ENCODE peak calls at places on chromosomes 13 and 19, in eight cellular contexts. I is sciatic nerve; H is NCI-H2029; K is stimulated activated CD8-positive, alpha-beta memory T cell treated with anti-CD3 and anti-CD28 coated beads, Interleukin-12 subunit alpha, Interleukin-12 subunit beta, amount 100 ng/mL, for 4 hours; L is NCI-H2081; Y is GM23338; B is esophagus muscularis mucosa; W is activated CD4-positive, alpha-beta memory T cell treated with anti-CD3 and anti-CD28 coated beads, Interleukin-2, amount 10 ng/mL, durations not matched to agents 7 days and 5 days. F is an unnamed sample.

GRCh38 chr19:38676023-38676877 is 28.8 kb downstream of the ACTN4 start:
- DNase-seq in B (no peak), H (peak; percentile 38), K (no peak), W (peak; percentile 43), Y (no peak), L (no peak), I (no peak), F (no peak)

GRCh38 chr13:50850445-50850844 is 7.0 kb upstream of the DLEU7 start:
- DNase-seq in B (no peak), W (no peak), L (no peak), K (no peak), I (no peak), H (no peak), Y (no peak), F (no peak)

GRCh38 chr13:98878421-98879126 is 99.3 kb downstream of the DOCK9 start:
- DNase-seq in W (no peak), H (no peak), B (no peak), I (no peak), Y (no peak), K (no peak), L (no peak), F (peak; percentile 24)

GRCh38 chr13:53015971-53016370 is 12.6 kb upstream of the OLFM4 start:
- DNase-seq in H (no peak), L (no peak), W (no peak), I (no peak), K (no peak), Y (no peak), B (no peak), F (no peak)

GRCh38 chr13:97344250-97345175 is 89.5 kb upstream of the RAP2A start:
- DNase-seq in K (no peak), I (peak; percentile 81), Y (peak; percentile 66), W (peak; percentile 59), L (peak; percentile 65), B (no peak), H (no peak), F (peak; percentile 64)

GRCh38 chr13:80604094-80604493 is 263.2 kb upstream of the SPRY2 start:
- DNase-seq in K (no peak), W (no peak), Y (peak; percentile 8), I (no peak), B (no peak), H (no peak), L (no peak), F (no peak)

GRCh38 chr13:21046203-21046602 is 15.2 kb downstream of the LATS2 start:
- DNase-seq in L (no peak), W (no peak), I (no peak), B (no peak), Y (no peak), K (no peak), H (no peak), F (no peak)

GRCh38 chr19:1911098-1911497 is 5.9 kb downstream of the ADAT3 start:
- DNase-seq in Y (no peak), H (no peak), I (no peak), W (no peak), B (no peak), L (no peak), K (no peak), F (no peak)

GRCh38 chr13:64371461-64371860 is 2858.7 kb downstream of the PCDH9 start:
- DNase-seq in W (no peak), I (no peak), L (no peak), H (no peak), B (no peak), Y (no peak), K (no peak), F (no peak)

GRCh38 chr13:67137044-67137735 is 92.9 kb downstream of the PCDH9 start:
- DNase-seq in L (no peak), H (no peak), B (no peak), I (no peak), W (no peak), K (no peak), Y (no peak), F (no peak)

GRCh38 chr13:93847162-93847561 is 620.6 kb downstream of the GPC6 start:
- DNase-seq in Y (no peak), W (no peak), I (no peak), K (no peak), H (no peak), B (no peak), L (no peak), F (no peak)

GRCh38 chr19:45492137-45492626 is 4.7 kb downstream of the RTN2 start:
- DNase-seq in W (no peak), H (no peak), B (no peak), I (no peak), Y (no peak), K (no peak), L (no peak), F (no peak)

GRCh38 chr19:13154911-13155471 is 4.8 kb downstream of the IER2 start:
- DNase-seq in L (peak; percentile 71), W (peak; percentile 81), Y (peak; percentile 97), I (peak; percentile 88), H (peak; percentile 74), K (peak; percentile 68), B (peak; percentile 93), F (peak; percentile 70)

GRCh38 chr13:81304121-81304659 is 963.3 kb upstream of the SPRY2 start:
- DNase-seq in Y (no peak), I (no peak), W (no peak), B (no peak), L (no peak), K (no peak), H (no peak), F (no peak)

GRCh38 chr13:100630564-100630963 is 42.0 kb upstream of the GGACT start:
- DNase-seq in Y (peak; percentile 44), K (no peak), H (no peak), W (no peak), I (no peak), B (no peak), L (peak; percentile 93), F (no peak)

GRCh38 chr19:54560881-54561385 is 12.7 kb upstream of the LILRA2 start:
- DNase-seq in K (no peak), H (no peak), B (peak; percentile 79), I (no peak), Y (no peak), W (no peak), L (no peak), F (no peak)

GRCh38 chr13:39945226-39945625 is 289.8 kb downstream of the COG6 start:
- DNase-seq in B (no peak), H (no peak), L (no peak), Y (no peak), I (no peak), K (no peak), W (no peak), F (no peak)

GRCh38 chr19:2375341-2376121 is 15.5 kb downstream of the TMPRSS9 start:
- DNase-seq in Y (no peak), I (no peak), L (no peak), K (no peak), H (no peak), B (no peak), W (no peak), F (no peak)

GRCh38 chr19:18865973-18866799 is 29.8 kb downstream of the CERS1 start:
- DNase-seq in B (no peak), Y (peak; percentile 86), I (peak; percentile 80), W (peak; percentile 65), L (no peak), H (no peak), K (peak; percentile 24), F (peak; percentile 44)

GRCh38 chr13:45830121-45830520 is 21.4 kb downstream of the SIAH3 start:
- DNase-seq in H (no peak), W (no peak), I (no peak), Y (no peak), B (peak; percentile 64), K (no peak), L (no peak), F (no peak)

GRCh38 chr19:12772323-12772722 is 3.0 kb downstream of the HOOK2 start:
- DNase-seq in Y (no peak), I (no peak), W (no peak), L (no peak), H (no peak), B (no peak), K (no peak), F (no peak)

GRCh38 chr13:74978596-74978995 is 503.4 kb downstream of the TBC1D4 start:
- DNase-seq in W (no peak), L (no peak), I (no peak), B (no peak), H (no peak), K (no peak), Y (peak; percentile 10), F (no peak)

GRCh38 chr13:40637644-40638043 is 28.8 kb downstream of the FOXO1 start:
- DNase-seq in Y (no peak), I (no peak), W (no peak), K (no peak), L (no peak), H (no peak), B (no peak), F (no peak)

GRCh38 chr19:34269968-34270621 is 15.7 kb downstream of the GARRE1 start:
- DNase-seq in L (peak; percentile 50), I (no peak), W (peak; percentile 76), Y (peak; percentile 69), H (peak; percentile 49), K (peak; percentile 35), B (no peak), F (peak; percentile 65)

GRCh38 chr19:48239582-48240141 is 16.1 kb downstream of the CARD8 start:
- DNase-seq in Y (no peak), I (no peak), B (no peak), H (no peak), W (no peak), L (no peak), K (no peak), F (no peak)

GRCh38 chr19:48501446-48501960 is 10.1 kb downstream of the LMTK3 start:
- DNase-seq in L (peak; percentile 57), W (peak; percentile 71), K (no peak), B (no peak), H (peak; percentile 97), I (no peak), Y (peak; percentile 99), F (no peak)

GRCh38 chr13:34731486-34731885 is 210.6 kb upstream of the NBEA start:
- DNase-seq in I (no peak), H (no peak), W (no peak), Y (no peak), B (no peak), K (no peak), L (no peak), F (no peak)

GRCh38 chr19:35177377-35178274 is 23.1 kb downstream of the FXYD5 start:
- DNase-seq in L (no peak), K (no peak), I (no peak), B (no peak), W (no peak), H (no peak), Y (no peak), F (no peak)

GRCh38 chr19:8575467-8575997 is 1.7 kb downstream of the MYO1F start:
- DNase-seq in Y (peak; percentile 77), L (no peak), B (no peak), I (no peak), H (no peak), K (peak; percentile 33), W (peak; percentile 72), F (no peak)

GRCh38 chr19:1106841-1107654 is 3.3 kb downstream of the GPX4 start:
- DNase-seq in I (no peak), K (no peak), B (no peak), L (no peak), H (no peak), W (no peak), Y (peak; percentile 62), F (no peak)

GRCh38 chr13:27450921-27451461 is 627 bp upstream of the MTIF3 start:
- DNase-seq in B (no peak), K (no peak), L (no peak), W (peak; percentile 39), I (peak; percentile 65), H (no peak), Y (peak; percentile 64), F (peak; percentile 40)

GRCh38 chr19:15672580-15673175 is at the start of gene CYP4F12:
- DNase-seq in B (peak; percentile 94), H (peak; percentile 77), W (no peak), Y (peak; percentile 17), I (peak; percentile 93), K (no peak), L (no peak), F (peak; percentile 92)

GRCh38 chr19:12936582-12936981 is 1.8 kb upstream of the CALR start:
- DNase-seq in L (no peak), H (peak; percentile 39), Y (no peak), K (no peak), B (no peak), I (no peak), W (no peak), F (no peak)

GRCh38 chr19:38977445-38978314 is 2.1 kb upstream of the FBXO17 start:
- DNase-seq in B (no peak), W (peak; percentile 69), H (no peak), L (no peak), I (no peak), K (no peak), Y (no peak), F (no peak)